ENCODE peak calls at places on chromosome 6, in four cellular contexts. V, Z, L and A are unnamed samples.

GRCh38 chr6:117137711-117138110 is 127.6 kb upstream of the VGLL2 start:
- DNase-seq in V (no peak), Z (no peak), L (no peak), A (no peak)

GRCh38 chr6:158763440-158764187 is 55.6 kb downstream of the EZR start:
- DNase-seq in V (no peak), Z (no peak), L (no peak), A (no peak)

GRCh38 chr6:109687271-109687721 is 3.7 kb downstream of the AK9 start:
- DNase-seq in V (peak; percentile 95), Z (peak; percentile 76), L (no peak), A (peak; percentile 74)

GRCh38 chr6:83707829-83708545 is 914 bp downstream of the SNAP91 start:
- DNase-seq in V (peak; percentile 3), Z (no peak), L (peak; percentile 10), A (no peak)

GRCh38 chr6:144259988-144260387 is 25.1 kb upstream of the UTRN start:
- DNase-seq in V (peak; percentile 18), Z (no peak), L (no peak), A (no peak)

GRCh38 chr6:107491059-107491609 is 1.2 kb downstream of the SOBP start:
- DNase-seq in V (peak; percentile 63), Z (no peak), L (peak; percentile 85), A (peak; percentile 33)

GRCh38 chr6:43916924-43917877 is 147.2 kb downstream of the VEGFA start:
- DNase-seq in V (peak; percentile 82), Z (no peak), L (no peak), A (peak; percentile 99)

GRCh38 chr6:52050051-52050405 is 37.4 kb downstream of the PKHD1 start:
- DNase-seq in V (no peak), Z (no peak), L (no peak), A (no peak)

GRCh38 chr6:159819932-159820640 is 20.0 kb downstream of the PNLDC1 start:
- DNase-seq in V (no peak), Z (no peak), L (no peak), A (no peak)

GRCh38 chr6:150418825-150419594 is 50.2 kb downstream of the IYD start:
- DNase-seq in V (peak; percentile 68), Z (no peak), L (peak; percentile 75), A (peak; percentile 51)

GRCh38 chr6:106098383-106099234 is 12.5 kb downstream of the PRDM1 start:
- DNase-seq in V (peak; percentile 72), Z (no peak), L (no peak), A (peak; percentile 88)

GRCh38 chr6:159094444-159095252 is 49.9 kb upstream of the TAGAP start:
- DNase-seq in V (no peak), Z (no peak), L (no peak), A (no peak)

GRCh38 chr6:10441004-10441654 is 26.3 kb upstream of the TFAP2A start:
- DNase-seq in V (peak; percentile 91), Z (peak; percentile 53), L (no peak), A (peak; percentile 84)

GRCh38 chr6:12767016-12767415 is 50.4 kb downstream of the PHACTR1 start:
- DNase-seq in V (no peak), Z (no peak), L (no peak), A (no peak)

GRCh38 chr6:2715737-2716136 is 35.0 kb downstream of the MYLK4 start:
- DNase-seq in V (no peak), Z (no peak), L (no peak), A (peak; percentile 46)

GRCh38 chr6:33577718-33578117 is 2.4 kb downstream of the BAK1 start:
- DNase-seq in V (no peak), Z (no peak), L (no peak), A (no peak)
- H3K4me3 ChIP-seq in V (no peak overlapping the region), Z (no peak overlapping the region), L (peak overlapping the region; percentile 10), A (no peak overlapping the region)

GRCh38 chr6:16873698-16874097 is 112.4 kb upstream of the ATXN1 start:
- DNase-seq in V (no peak), Z (no peak), L (no peak), A (no peak)

GRCh38 chr6:16868968-16869367 is 107.7 kb upstream of the ATXN1 start:
- DNase-seq in V (no peak), Z (no peak), L (no peak), A (no peak)

GRCh38 chr6:16876201-16876600 is 114.9 kb upstream of the ATXN1 start:
- DNase-seq in V (no peak), Z (no peak), L (no peak), A (peak; percentile 22)

GRCh38 chr6:16871047-16871446 is 109.8 kb upstream of the ATXN1 start:
- DNase-seq in V (no peak), Z (no peak), L (no peak), A (no peak)

DNA sequence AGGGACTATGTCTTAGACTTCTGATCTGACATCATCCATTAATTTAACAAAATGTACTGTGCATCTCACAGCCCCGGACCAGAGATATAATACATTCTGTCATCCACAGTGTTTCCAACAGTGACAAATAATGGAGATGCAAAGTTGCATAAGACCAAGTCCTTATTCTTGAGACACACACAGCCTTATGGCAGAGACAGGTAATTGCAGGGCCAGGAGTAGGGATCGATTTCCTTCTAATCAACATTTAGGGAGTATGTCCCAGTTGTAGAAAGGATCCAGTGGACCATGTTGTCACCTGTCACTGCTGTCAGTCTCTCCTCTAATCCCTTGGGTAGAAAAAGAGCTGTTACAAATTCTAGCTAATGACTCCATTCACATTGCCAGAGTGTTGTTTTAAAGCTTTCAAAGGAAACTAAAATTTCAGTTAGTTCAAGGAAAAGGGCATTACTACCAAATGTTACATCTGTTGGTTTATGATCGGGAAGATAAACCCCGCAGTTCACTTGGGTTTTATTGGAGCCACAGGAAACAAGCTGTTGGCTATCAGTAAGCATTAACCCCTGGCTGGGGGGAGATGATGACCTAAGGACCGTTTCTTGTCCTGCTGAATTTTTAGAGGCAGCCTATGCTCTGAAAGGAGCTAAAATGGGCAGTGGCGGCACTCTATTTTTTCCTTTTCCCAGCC is 111.4 kb upstream of the ATXN1 start:
- DNase-seq in V (no peak), Z (no peak), L (no peak), A (peak; percentile 77)
- TF ChIP-seq CTCF in V (no peak), Z (peak; percentile 5), L (no peak), A (peak; percentile 31)

GRCh38 chr6:21438237-21438985 is 155.1 kb upstream of the SOX4 start:
- DNase-seq in V (no peak), Z (no peak), L (no peak), A (no peak)
- H3K4me3 ChIP-seq in V (no peak overlapping the region), Z (no peak overlapping the region), L (no peak overlapping the region), A (no peak overlapping the region)

GRCh38 chr6:168232989-168233874 is 86.3 kb downstream of the DACT2 start:
- DNase-seq in V (no peak), Z (no peak), L (no peak), A (no peak)
- TF ChIP-seq CTCF in V (peak; percentile 5), Z (no peak), L (no peak), A (peak; percentile 12)

DNA sequence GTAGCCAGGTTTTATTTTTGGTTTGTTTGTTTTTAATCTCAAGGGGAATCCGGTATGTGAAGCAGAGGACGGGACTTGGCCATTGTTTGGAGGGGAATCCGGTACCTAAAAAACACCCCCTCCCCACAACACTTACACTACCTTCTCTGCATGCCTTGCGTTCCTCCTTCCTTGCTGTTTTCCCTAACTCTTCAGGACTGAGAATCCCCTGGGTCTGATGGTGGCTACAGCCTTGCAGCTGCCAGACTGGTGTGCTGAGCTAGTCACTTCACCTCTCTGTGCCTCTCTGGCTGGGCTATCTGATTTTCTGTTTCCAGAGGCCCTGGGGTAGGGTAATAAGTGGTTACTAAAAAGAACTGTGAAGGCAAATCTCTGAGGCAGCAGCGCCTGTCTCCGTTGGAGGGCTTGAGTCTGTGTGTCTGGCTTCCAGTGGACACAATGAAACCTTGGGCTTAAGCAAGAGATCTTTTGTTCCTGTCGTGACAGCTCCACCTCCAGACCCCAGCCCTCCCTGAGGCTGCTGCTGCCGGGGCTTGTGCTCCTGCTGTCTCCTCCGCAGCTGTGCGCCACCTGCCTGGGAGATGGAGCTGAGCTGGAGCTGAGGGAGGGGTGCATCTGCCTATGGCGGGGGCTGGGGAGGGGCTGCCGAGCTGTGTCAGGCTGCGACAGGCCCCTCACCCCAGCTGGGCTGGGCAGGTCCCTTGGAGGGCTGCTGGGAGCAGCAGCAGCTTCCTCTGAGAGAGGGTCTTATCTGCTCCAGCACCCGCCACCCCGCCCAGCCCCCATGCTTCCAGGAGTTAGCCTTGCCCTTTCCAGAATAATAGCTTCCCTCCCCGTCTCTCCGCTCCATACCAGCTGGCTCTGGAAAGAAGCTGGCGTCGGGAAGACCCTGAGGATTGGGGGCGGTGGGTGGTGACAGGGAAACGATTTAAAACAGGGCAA is 65.8 kb upstream of the CCDC167 start:
- DNase-seq in V (peak; percentile 13), Z (no peak), L (peak; percentile 19), A (no peak)
- H3K4me3 ChIP-seq in V (peak overlapping the region; percentile 38), Z (peak overlapping the region; percentile 54), L (peak overlapping the region; percentile 49), A (peak overlapping the region; percentile 43)

GRCh38 chr6:1263039-1263849 is 48.7 kb upstream of the FOXQ1 start:
- DNase-seq in V (no peak), Z (no peak), L (no peak), A (peak; percentile 94)
- TF ChIP-seq CTCF in V (no peak), Z (no peak), L (no peak), A (no peak)